ENCODE peak calls at places on chromosomes 16 and 17, in four cellular contexts. E is activated T-cell treated with anti-CD3 and anti-CD28 coated beads for 48 hours, O is ascending aorta, C is HS-5. F is an unnamed sample.

GRCh38 chr16:73506568-73507056 is 458.7 kb upstream of the ZFHX3 start:
- DNase-seq in O (no peak), C (no peak), E (no peak), F (no peak)

GRCh38 chr16:84514874-84515835 is 10.7 kb upstream of the MEAK7 start:
- DNase-seq in E (peak; percentile 75), O (no peak), C (no peak), F (no peak)

GRCh38 chr17:48001187-48001586 is 30.3 kb downstream of the CDK5RAP3 start:
- DNase-seq in C (no peak), E (no peak), O (no peak), F (no peak)

GRCh38 chr16:35823342-35823741 is 2363.9 kb downstream of the TP53TG3F start:
- DNase-seq in O (no peak), C (no peak), E (no peak), F (no peak)

GRCh38 chr17:42378597-42379594 is 9.3 kb downstream of the STAT3 start:
- DNase-seq in C (no peak), E (no peak), O (no peak), F (no peak)

GRCh38 chr16:345686-346231 is 6.8 kb downstream of the AXIN1 start:
- DNase-seq in E (no peak), C (no peak), O (no peak), F (no peak)

GRCh38 chr17:12680407-12680897 is 14.8 kb downstream of the MYOCD start:
- DNase-seq in E (no peak), O (peak; percentile 67), C (no peak), F (no peak)

GRCh38 chr17:65029605-65030308 is 26.8 kb downstream of the GNA13 start:
- DNase-seq in E (no peak), C (no peak), O (no peak), F (no peak)

GRCh38 chr17:80659651-80660050 is 115.0 kb downstream of the RPTOR start:
- DNase-seq in E (no peak), O (no peak), C (no peak), F (no peak)

GRCh38 chr17:33989357-33990148 is 265.5 kb upstream of the CCL2 start:
- DNase-seq in E (no peak), O (no peak), C (no peak), F (no peak)

GRCh38 chr17:36888236-36888957 is 48.9 kb upstream of the LHX1 start:
- DNase-seq in O (no peak), E (no peak), C (no peak), F (no peak)

GRCh38 chr16:24013733-24014645 is 178.2 kb downstream of the PRKCB start:
- DNase-seq in C (no peak), O (no peak), E (peak; percentile 34), F (no peak)

GRCh38 chr17:3773511-3773910 is 27.5 kb downstream of the ITGAE start:
- DNase-seq in E (no peak), C (peak; percentile 18), O (no peak), F (no peak)

GRCh38 chr16:34050787-34051320 is 591.4 kb downstream of the TP53TG3F start:
- DNase-seq in C (no peak), O (no peak), E (no peak), F (no peak)

GRCh38 chr16:11658896-11659708 is 9.2 kb upstream of the SNN start:
- DNase-seq in O (no peak), C (no peak), E (no peak), F (no peak)

GRCh38 chr16:56990407-56991286 is 1.3 kb downstream of the NLRC5 start:
- DNase-seq in C (no peak), E (no peak), O (peak; percentile 51), F (no peak)

GRCh38 chr16:51851111-51851510 is 695.8 kb downstream of the TOX3 start:
- DNase-seq in E (no peak), O (no peak), C (no peak), F (no peak)

F was measured in epithelial cell of prostate.